ENCODE peak calls at places on chromosomes 4 and X, in six cellular contexts. G, U, C, A, J and Q are unnamed samples.

GRCh38 chr4:147620315-147620714 is 3.1 kb downstream of the TMEM184C start:
- DNase-seq in G (no peak), U (no peak), C (no peak), A (no peak), J (no peak), Q (no peak)

GRCh38 chrX:9635368-9635767 is 130.3 kb downstream of the GPR143 start:
- DNase-seq in G (no peak), U (no peak), C (no peak), A (no peak), J (no peak), Q (no peak)

GRCh38 chrX:15947648-15948317 is 93.2 kb upstream of the AP1S2 start:
- DNase-seq in G (no peak), U (no peak), C (no peak), A (peak; percentile 69), J (no peak), Q (no peak)

GRCh38 chr4:80462537-80463207 is 127.1 kb downstream of the CFAP299 start:
- DNase-seq in G (no peak), U (peak; percentile 11), C (no peak), A (no peak), J (no peak), Q (no peak)

GRCh38 chrX:12210196-12210815 is 72.0 kb downstream of the FRMPD4 start:
- DNase-seq in G (no peak), U (no peak), C (peak; percentile 13), A (peak; percentile 72), J (no peak), Q (no peak)

GRCh38 chr4:81845761-81846160 is 374.1 kb upstream of the RASGEF1B start:
- DNase-seq in G (no peak), U (no peak), C (no peak), A (no peak), J (no peak), Q (no peak)

GRCh38 chr4:172666711-172667368 is 501.8 kb upstream of the GALNT7 start:
- DNase-seq in G (no peak), U (no peak), C (no peak), A (no peak), J (no peak), Q (no peak)

GRCh38 chr4:6649216-6649615 is 8.7 kb downstream of the MRFAP1 start:
- DNase-seq in G (no peak), U (no peak), C (no peak), A (no peak), J (no peak), Q (no peak)

GRCh38 chr4:152072001-152072485 is 311.2 kb upstream of the GATB start:
- DNase-seq in G (no peak), U (no peak), C (no peak), A (peak; percentile 36), J (no peak), Q (no peak)

GRCh38 chr4:82774711-82775171 is 23.9 kb downstream of the SCD5 start:
- DNase-seq in G (no peak), U (no peak), C (no peak), A (peak; percentile 87), J (no peak), Q (no peak)

GRCh38 chrX:135327299-135327698 is 18.0 kb downstream of the ETDC start:
- DNase-seq in G (no peak), U (no peak), C (no peak), A (peak; percentile 88), J (no peak), Q (no peak)

GRCh38 chr4:5128569-5128968 is 77.3 kb downstream of the STK32B start:
- DNase-seq in G (no peak), U (no peak), C (no peak), A (no peak), J (no peak), Q (no peak)

GRCh38 chr4:100875296-100876040 is 357.6 kb upstream of the EMCN start:
- DNase-seq in G (no peak), U (no peak), C (no peak), A (peak; percentile 36), J (no peak), Q (no peak)

GRCh38 chr4:73662709-73663546 is 42.7 kb upstream of the RASSF6 start:
- DNase-seq in G (no peak), U (no peak), C (no peak), A (peak; percentile 60), J (no peak), Q (no peak)

GRCh38 chr4:8788174-8788573 is 83.5 kb downstream of the HMX1 start:
- DNase-seq in G (no peak), U (no peak), C (no peak), A (no peak), J (no peak), Q (no peak)

GRCh38 chr4:8782135-8782534 is 89.5 kb downstream of the HMX1 start:
- DNase-seq in G (no peak), U (no peak), C (no peak), A (no peak), J (no peak), Q (no peak)

GRCh38 chr4:8785656-8786142 is 85.9 kb downstream of the HMX1 start:
- DNase-seq in G (no peak), U (no peak), C (no peak), A (no peak), J (no peak), Q (no peak)

GRCh38 chr4:8783736-8784135 is 87.9 kb downstream of the HMX1 start:
- DNase-seq in G (no peak), U (no peak), C (no peak), A (no peak), J (no peak), Q (no peak)

DNA sequence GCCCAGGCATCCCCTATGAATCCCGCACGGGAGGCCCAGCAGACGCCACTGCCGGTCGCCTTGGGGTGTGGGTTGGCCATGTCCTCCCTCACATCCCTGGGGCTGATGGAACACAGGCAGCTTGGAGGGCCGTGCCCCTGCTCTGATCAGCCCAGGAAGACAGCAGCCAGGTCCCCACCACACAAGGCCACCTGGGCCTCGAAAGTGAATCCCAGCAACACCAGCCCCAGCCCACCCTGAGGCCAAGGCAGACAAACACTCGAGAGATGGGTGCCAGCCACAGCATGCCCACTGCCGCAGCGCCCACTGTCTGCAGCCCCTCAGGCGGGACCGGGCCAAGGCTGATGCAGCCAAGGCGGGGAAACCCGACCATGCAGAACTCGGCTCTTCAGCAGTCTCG is 85.5 kb downstream of the HMX1 start:
- DNase-seq in G (no peak), U (no peak), C (no peak), A (no peak), J (no peak), Q (no peak)
- H3K27me3 ChIP-seq in G (no peaks in the 10 kb centered on the region), U (no peaks in the 10 kb centered on the region), C (peaks cover 7% of the 10 kb centered on the region), A (no peaks in the 10 kb centered on the region), J (no peaks in the 10 kb centered on the region), Q (no peaks in the 10 kb centered on the region)

GRCh38 chr4:33592701-33593100 is 2651.6 kb downstream of the ARAP2 start:
- DNase-seq in G (no peak), U (no peak), C (no peak), A (no peak), J (no peak), Q (no peak)
- H3K9me3 ChIP-seq in G (peaks cover 12% of the 10 kb centered on the region), U (no peaks in the 10 kb centered on the region), C (peaks cover 15% of the 10 kb centered on the region), A (no peaks in the 10 kb centered on the region), J (peaks cover 43% of the 10 kb centered on the region), Q (peaks cover 7% of the 10 kb centered on the region)

DNA sequence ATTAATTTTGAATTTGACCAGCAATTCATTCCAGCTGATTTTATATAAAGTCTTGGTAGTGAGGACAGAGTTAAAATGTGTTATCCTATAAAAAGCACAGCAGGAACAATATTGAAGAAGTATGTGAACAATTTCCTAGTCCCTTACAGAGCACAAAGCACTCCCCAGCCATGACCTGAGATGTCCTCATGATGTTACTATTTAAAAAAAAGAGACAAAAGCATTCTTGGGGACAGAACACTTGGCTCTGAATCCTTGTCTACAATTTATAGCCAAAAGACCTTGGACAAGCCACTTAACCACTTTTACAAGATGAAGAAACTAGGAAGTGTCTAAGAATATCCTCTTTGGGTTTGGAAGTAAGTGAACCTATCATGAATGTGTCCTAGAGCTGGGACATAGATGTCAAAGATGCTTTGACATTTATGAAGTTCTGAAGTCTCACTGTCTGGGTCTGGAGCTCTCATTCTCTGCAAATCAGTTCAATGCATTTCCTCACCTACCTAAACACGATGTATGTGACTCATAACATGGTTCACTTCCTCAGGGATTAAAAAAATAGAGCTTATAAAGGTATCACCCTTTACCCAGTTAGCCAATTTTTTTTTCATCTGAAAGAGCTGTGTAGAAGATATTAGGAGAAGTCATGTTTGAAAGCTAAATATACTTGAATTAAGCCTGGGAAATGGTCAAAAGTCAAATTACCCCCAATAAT is 61.4 kb downstream of the IGFBP7 start:
- DNase-seq in G (no peak), U (no peak), C (no peak), A (peak; percentile 39), J (no peak), Q (no peak)
- H3K27ac ChIP-seq in G (peak overlapping the region; percentile 87), U (no peak overlapping the region), C (no peak overlapping the region), A (no peak overlapping the region), J (no peak overlapping the region), Q (no peak overlapping the region)

DNA sequence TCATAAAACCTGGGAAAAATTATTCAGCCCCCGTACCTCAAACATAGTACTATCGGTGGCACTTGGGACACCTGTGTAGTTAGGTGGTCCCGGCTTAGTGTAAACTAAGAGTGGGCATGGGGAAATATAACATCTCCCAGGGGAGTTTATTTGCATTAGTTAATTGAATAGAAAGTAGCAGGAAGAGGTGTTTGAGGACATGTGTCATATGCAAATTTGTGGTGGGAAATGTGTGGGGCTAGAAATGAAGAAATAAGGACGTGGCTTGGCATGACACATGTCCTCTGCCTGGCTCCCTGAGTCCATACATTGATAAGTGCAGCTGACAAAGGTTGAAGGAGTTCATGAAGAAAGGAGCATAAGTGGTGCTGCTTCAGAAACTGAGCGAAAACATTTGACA is 483.6 kb downstream of the SH2D1A start:
- DNase-seq in G (no peak), U (no peak), C (no peak), A (no peak), J (no peak), Q (no peak)
- H3K27me3 ChIP-seq in G (no peaks in the 10 kb centered on the region), U (no peaks in the 10 kb centered on the region), C (no peaks in the 10 kb centered on the region), A (no peaks in the 10 kb centered on the region), J (no peaks in the 10 kb centered on the region), Q (no peaks in the 10 kb centered on the region)